ENCODE peak calls at places on chromosomes 3 and 15, in six cellular contexts. S is GM23338, O is K562, I is WTC11, R is H1, P is GM12878. W is an unnamed sample.

GRCh38 chr3:42117175-42118008 is 26.2 kb downstream of the TRAK1 start:
- DNase-seq in S (peak; percentile 79), O (peak; percentile 46), I (peak; percentile 49), R (peak; percentile 31), P (no peak), W (no peak)

GRCh38 chr3:83567935-83568334 is 1390.9 kb upstream of the CADM2 start:
- DNase-seq in S (peak; percentile 5), O (no peak), I (no peak), R (no peak), P (no peak), W (no peak)

GRCh38 chr3:192005989-192006388 is 545.0 kb downstream of the PYDC2 start:
- DNase-seq in S (no peak), O (no peak), I (no peak), R (no peak), P (no peak), W (no peak)

GRCh38 chr3:18369561-18370185 is 55.5 kb downstream of the SATB1 start:
- DNase-seq in S (no peak), O (no peak), I (no peak), R (no peak), P (no peak), W (no peak)

GRCh38 chr3:187020376-187020775 is 90.0 kb downstream of the ST6GAL1 start:
- DNase-seq in S (no peak), O (no peak), I (no peak), R (no peak), P (no peak), W (no peak)

GRCh38 chr3:137970914-137971831 is 38.8 kb upstream of the CLDN18 start:
- DNase-seq in S (peak; percentile 93), O (peak; percentile 54), I (peak; percentile 92), R (peak; percentile 73), P (no peak), W (peak; percentile 43)

GRCh38 chr3:116001063-116001765 is 377.9 kb downstream of the GAP43 start:
- DNase-seq in S (no peak), O (no peak), I (no peak), R (no peak), P (no peak), W (no peak)

GRCh38 chr3:172261053-172261452 is 187.2 kb downstream of the GHSR start:
- DNase-seq in S (no peak), O (no peak), I (no peak), R (no peak), P (no peak), W (no peak)

GRCh38 chr15:59685737-59686297 is 3.3 kb downstream of the BNIP2 start:
- DNase-seq in S (no peak), O (no peak), I (no peak), R (no peak), P (no peak), W (no peak)

DNA sequence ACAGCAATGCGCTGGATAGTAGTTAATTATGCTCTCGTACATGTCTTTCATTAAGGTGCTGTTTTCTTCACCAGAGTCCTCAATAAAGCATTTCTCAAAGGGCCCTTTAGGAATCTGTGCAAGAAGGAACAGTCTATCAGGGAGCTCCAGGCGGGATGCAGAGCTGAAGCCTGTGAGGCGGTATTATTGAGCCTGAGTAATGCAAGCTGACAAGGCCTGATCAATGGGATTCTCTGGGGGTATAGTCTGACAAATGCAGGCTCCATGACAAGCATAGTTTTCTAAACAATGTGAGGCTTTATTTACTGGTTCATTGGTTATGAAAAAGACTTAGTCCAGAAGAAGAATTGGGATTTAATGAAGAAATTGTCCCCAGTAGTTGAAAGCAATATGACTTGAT is 531.0 kb upstream of the CBLB start:
- DNase-seq in S (no peak), O (no peak), I (no peak), R (no peak), P (no peak), W (no peak)
- TF ChIP-seq CREB1 in S (no peak), O (no peak), I (no peak), R (no peak), P (no peak), W (no peak)

GRCh38 chr3:117553461-117553860 is 843.9 kb downstream of the TUSC7 start:
- DNase-seq in S (no peak), O (no peak), I (no peak), R (no peak), P (peak; percentile 23), W (no peak)

GRCh38 chr3:117547956-117548550 is 838.5 kb downstream of the TUSC7 start:
- DNase-seq in S (no peak), O (no peak), I (no peak), R (no peak), P (no peak), W (no peak)

GRCh38 chr3:117545484-117545883 is 835.9 kb downstream of the TUSC7 start:
- DNase-seq in S (no peak), O (no peak), I (no peak), R (no peak), P (no peak), W (no peak)

GRCh38 chr3:117548600-117548999 is 839.0 kb downstream of the TUSC7 start:
- DNase-seq in S (no peak), O (no peak), I (no peak), R (no peak), P (no peak), W (no peak)

DNA sequence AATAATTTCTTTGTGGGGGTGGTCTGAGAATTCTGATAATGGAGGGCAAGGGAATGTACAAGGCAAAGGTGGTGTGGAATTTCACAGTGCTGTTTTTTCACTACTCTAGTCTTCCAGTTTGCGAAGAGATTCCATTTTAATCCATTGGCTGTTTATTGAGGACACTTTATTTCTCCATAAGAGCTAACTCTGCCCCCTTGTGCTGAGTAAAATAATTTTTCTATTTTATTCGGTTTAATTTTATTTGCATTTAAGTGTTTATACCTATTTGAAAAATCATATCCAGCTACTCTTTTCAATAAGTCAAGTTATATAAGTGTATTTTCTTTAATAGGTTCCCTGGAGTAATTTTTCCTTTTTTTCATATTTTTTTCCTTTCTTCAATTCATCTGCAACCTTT is 840.1 kb downstream of the TUSC7 start:
- DNase-seq in S (no peak), O (no peak), I (no peak), R (no peak), P (no peak), W (no peak)
- TF ChIP-seq CREB1 in S (no peak), O (no peak), I (no peak), R (no peak), P (no peak), W (no peak)

GRCh38 chr3:22147161-22147560 is 396.2 kb upstream of the ZNF385D start:
- DNase-seq in S (no peak), O (no peak), I (no peak), R (no peak), P (no peak), W (no peak)
- TF ChIP-seq CREB1 in S (no peak), O (no peak), I (no peak), R (no peak), P (no peak), W (no peak)

GRCh38 chr15:31501074-31501473 is 174.4 kb downstream of the KLF13 start:
- DNase-seq in S (no peak), O (no peak), I (no peak), R (no peak), P (no peak), W (no peak)
- TF ChIP-seq CREB1 in S (no peak), O (no peak), I (no peak), R (no peak), P (no peak), W (no peak)

GRCh38 chr3:127867986-127868385 is 45.7 kb upstream of the MGLL start:
- DNase-seq in S (no peak), O (no peak), I (no peak), R (no peak), P (no peak), W (no peak)

GRCh38 chr3:127865941-127866340 is 43.6 kb upstream of the MGLL start:
- DNase-seq in S (peak; percentile 12), O (no peak), I (no peak), R (no peak), P (no peak), W (no peak)

DNA sequence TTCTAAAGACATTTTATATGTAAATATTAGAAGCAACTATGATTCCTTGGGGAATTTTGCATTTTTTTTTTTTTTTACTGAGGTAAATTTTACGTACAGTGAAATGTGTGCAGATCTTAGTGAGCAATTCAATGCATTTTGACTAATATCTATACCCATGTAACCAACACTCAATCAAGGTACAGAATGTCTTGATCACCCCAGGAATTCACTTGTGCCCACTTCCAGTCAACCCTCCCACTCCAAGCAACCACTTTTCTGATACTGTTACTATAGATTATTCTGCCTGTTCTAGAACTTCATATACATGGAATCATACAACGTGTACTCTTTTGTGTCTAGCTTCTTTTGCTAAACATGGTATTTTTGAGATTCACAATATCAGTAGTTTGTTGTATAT is 45.1 kb upstream of the MGLL start:
- DNase-seq in S (no peak), O (no peak), I (no peak), R (no peak), P (no peak), W (no peak)
- TF ChIP-seq CREB1 in S (no peak), O (no peak), I (no peak), R (no peak), P (no peak), W (no peak)